ENCODE peak calls at places on chromosomes 11 and 22, in five cellular contexts. One of them, this sample, is unnamed.
A peak's percentile ranks its signal among the peaks of the same experiment; 100 is the strongest.

GRCh38 chr11:134412508-134413333 is 679 bp upstream of the B3GAT1 start:
- DNase-seq in transverse colon: peak; percentile 12
- DNase-seq in neural progenitor cell: peak; percentile 85
- DNase-seq in ovary: peak; percentile 46
- DNase-seq in A549: no peak
- DNase-seq in this sample: no peak

GRCh38 chr11:70202898-70203748 is at the start of gene FADD:
- DNase-seq in A549: peak; percentile 93
- DNase-seq in neural progenitor cell: peak; percentile 96
- DNase-seq in transverse colon: peak; percentile 94
- DNase-seq in ovary: peak; percentile 91
- DNase-seq in this sample: peak; percentile 89

GRCh38 chr11:105632316-105632715 is 22.4 kb downstream of the GRIA4 start:
- DNase-seq in transverse colon: no peak
- DNase-seq in ovary: no peak
- DNase-seq in neural progenitor cell: no peak
- DNase-seq in A549: no peak
- DNase-seq in this sample: no peak

GRCh38 chr11:10473371-10473770 is 18.3 kb downstream of the AMPD3 start:
- DNase-seq in transverse colon: no peak
- DNase-seq in ovary: no peak
- DNase-seq in neural progenitor cell: no peak
- DNase-seq in A549: no peak
- DNase-seq in this sample: no peak

GRCh38 chr11:5505363-5506048 is 4.3 kb downstream of the UBQLN3 start:
- DNase-seq in A549: no peak
- DNase-seq in ovary: no peak
- DNase-seq in neural progenitor cell: no peak
- DNase-seq in transverse colon: no peak
- DNase-seq in this sample: no peak

GRCh38 chr22:32761251-32761903 is 40.1 kb upstream of the TIMP3 start:
- DNase-seq in neural progenitor cell: no peak
- DNase-seq in ovary: no peak
- DNase-seq in transverse colon: no peak
- DNase-seq in A549: no peak
- DNase-seq in this sample: no peak

GRCh38 chr22:40123387-40123786 is 54.3 kb upstream of the TNRC6B start:
- DNase-seq in ovary: no peak
- DNase-seq in transverse colon: no peak
- DNase-seq in A549: no peak
- DNase-seq in neural progenitor cell: no peak
- DNase-seq in this sample: peak; percentile 47

GRCh38 chr11:19428206-19429001 is 187.7 kb upstream of the E2F8 start:
- DNase-seq in ovary: no peak
- DNase-seq in transverse colon: no peak
- DNase-seq in neural progenitor cell: peak; percentile 58
- DNase-seq in A549: peak; percentile 8
- DNase-seq in this sample: no peak

GRCh38 chr11:102226702-102227101 is 90.6 kb upstream of the BIRC3 start:
- DNase-seq in A549: no peak
- DNase-seq in ovary: no peak
- DNase-seq in neural progenitor cell: no peak
- DNase-seq in transverse colon: no peak
- DNase-seq in this sample: no peak

GRCh38 chr11:6925636-6926207 is 504 bp upstream of the ZNF215 start:
- DNase-seq in A549: no peak
- DNase-seq in ovary: no peak
- DNase-seq in neural progenitor cell: peak; percentile 42
- DNase-seq in transverse colon: no peak
- DNase-seq in this sample: no peak

GRCh38 chr11:119344291-119345010 is 2.1 kb downstream of the MFRP start:
- DNase-seq in neural progenitor cell: no peak
- DNase-seq in A549: no peak
- DNase-seq in ovary: no peak
- DNase-seq in transverse colon: no peak
- DNase-seq in this sample: no peak

GRCh38 chr11:81548123-81548522 is 1185.5 kb downstream of the FAM181B start:
- DNase-seq in ovary: no peak
- DNase-seq in transverse colon: no peak
- DNase-seq in neural progenitor cell: no peak
- DNase-seq in A549: no peak
- DNase-seq in this sample: no peak

GRCh38 chr22:30892286-30892685 is 76.3 kb downstream of the MORC2 start:
- DNase-seq in transverse colon: no peak
- DNase-seq in A549: no peak
- DNase-seq in neural progenitor cell: no peak
- DNase-seq in ovary: no peak
- DNase-seq in this sample: peak; percentile 1

GRCh38 chr11:133693110-133693509 is 152.2 kb downstream of the SPATA19 start:
- DNase-seq in A549: no peak
- DNase-seq in neural progenitor cell: no peak
- DNase-seq in ovary: no peak
- DNase-seq in transverse colon: no peak
- DNase-seq in this sample: peak; percentile 25

GRCh38 chr11:8814923-8815240 is 96.1 kb upstream of the AKIP1 start:
- DNase-seq in ovary: no peak
- DNase-seq in transverse colon: no peak
- DNase-seq in A549: no peak
- DNase-seq in neural progenitor cell: no peak
- DNase-seq in this sample: no peak

GRCh38 chr11:33835143-33835878 is 56.6 kb downstream of the LMO2 start:
- DNase-seq in transverse colon: no peak
- DNase-seq in A549: peak; percentile 69
- DNase-seq in ovary: no peak
- DNase-seq in neural progenitor cell: no peak
- DNase-seq in this sample: no peak

DNA sequence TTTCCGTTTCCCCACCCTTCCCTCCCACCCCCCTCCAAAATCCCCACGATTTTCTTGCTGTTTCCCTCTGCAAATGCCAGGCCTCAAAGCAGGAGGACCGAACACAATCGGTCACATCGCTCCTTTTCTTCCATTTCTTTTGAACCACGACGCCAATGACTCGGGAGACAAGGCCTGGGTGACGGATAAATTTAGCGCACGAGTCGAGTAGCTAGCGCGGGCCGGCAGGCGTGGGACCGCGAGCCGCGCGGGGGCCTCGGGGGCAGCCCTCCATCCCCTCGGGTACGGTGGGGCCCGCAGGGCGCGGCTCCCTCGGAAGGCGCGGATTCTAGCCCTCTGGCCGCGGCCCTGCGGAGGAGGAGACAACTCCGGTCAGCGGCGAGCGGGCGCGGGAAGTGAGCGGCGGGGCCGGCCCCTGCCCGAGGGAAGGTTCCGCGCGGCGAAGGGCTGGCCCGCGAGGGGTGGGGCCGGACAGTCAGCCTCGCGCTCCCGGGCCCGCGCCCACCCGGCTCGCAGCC is 413 bp downstream of the JOSD1 start:
- DNase-seq in A549: no peak
- DNase-seq in ovary: peak; percentile 80
- DNase-seq in transverse colon: peak; percentile 80
- DNase-seq in neural progenitor cell: peak; percentile 89
- DNase-seq in this sample: peak; percentile 74
- H3K4me1 ChIP-seq in A549: peaks cover 52% of the 10 kb centered on the region
- H3K4me1 ChIP-seq in ovary: peaks cover 14% of the 10 kb centered on the region
- H3K4me1 ChIP-seq in transverse colon: peaks cover 28% of the 10 kb centered on the region
- H3K4me1 ChIP-seq in neural progenitor cell: peaks cover 31% of the 10 kb centered on the region
- H3K4me1 ChIP-seq in this sample: peaks cover 68% of the 10 kb centered on the region

GRCh38 chr11:75463106-75463774 is 30.2 kb upstream of the KLHL35 start:
- DNase-seq in ovary: no peak
- DNase-seq in A549: no peak
- DNase-seq in transverse colon: no peak
- DNase-seq in neural progenitor cell: no peak
- DNase-seq in this sample: no peak

GRCh38 chr11:75467311-75467710 is 34.3 kb upstream of the KLHL35 start:
- DNase-seq in neural progenitor cell: no peak
- DNase-seq in ovary: no peak
- DNase-seq in A549: no peak
- DNase-seq in transverse colon: no peak
- DNase-seq in this sample: no peak

GRCh38 chr11:75461136-75461535 is 28.1 kb upstream of the KLHL35 start:
- DNase-seq in ovary: no peak
- DNase-seq in transverse colon: no peak
- DNase-seq in A549: no peak
- DNase-seq in neural progenitor cell: no peak
- DNase-seq in this sample: no peak

GRCh38 chr11:75465701-75466531 is 32.9 kb upstream of the KLHL35 start:
- DNase-seq in A549: no peak
- DNase-seq in neural progenitor cell: peak; percentile 64
- DNase-seq in ovary: no peak
- DNase-seq in transverse colon: no peak
- DNase-seq in this sample: no peak

DNA sequence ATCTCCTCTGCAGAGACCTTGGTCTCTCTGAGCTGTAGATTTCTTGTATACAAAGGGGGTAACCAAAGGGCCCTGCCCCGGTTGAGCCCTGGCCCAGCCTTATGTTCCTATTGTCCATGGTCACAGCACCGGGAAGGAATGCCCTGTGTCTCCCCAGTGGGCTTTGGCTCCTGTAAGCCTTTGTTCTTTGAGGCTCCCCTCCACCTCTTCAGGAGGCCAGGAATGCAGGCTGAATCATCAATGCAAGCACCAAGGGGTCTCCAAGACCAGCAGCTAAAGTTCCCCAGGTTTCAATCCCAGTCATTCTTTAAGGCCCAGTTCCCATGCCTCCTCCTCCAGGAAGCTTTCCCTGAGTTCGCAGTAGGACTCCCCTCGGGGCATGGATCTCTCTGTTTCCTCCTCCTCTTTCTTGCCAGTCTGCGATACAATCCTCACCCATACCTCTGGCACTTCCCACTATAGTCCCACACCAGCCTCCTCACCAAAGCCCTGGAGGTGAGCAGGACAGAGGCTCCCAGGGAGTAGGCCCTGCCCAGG is 29.2 kb upstream of the KLHL35 start:
- DNase-seq in neural progenitor cell: peak; percentile 86
- DNase-seq in A549: no peak
- DNase-seq in ovary: no peak
- DNase-seq in transverse colon: no peak
- DNase-seq in this sample: no peak
- H3K4me3 ChIP-seq in neural progenitor cell: no peak overlapping the region
- H3K4me3 ChIP-seq in A549: no peak overlapping the region
- H3K4me3 ChIP-seq in ovary: no peak overlapping the region
- H3K4me3 ChIP-seq in transverse colon: no peak overlapping the region
- H3K4me3 ChIP-seq in this sample: no peak overlapping the region

DNA sequence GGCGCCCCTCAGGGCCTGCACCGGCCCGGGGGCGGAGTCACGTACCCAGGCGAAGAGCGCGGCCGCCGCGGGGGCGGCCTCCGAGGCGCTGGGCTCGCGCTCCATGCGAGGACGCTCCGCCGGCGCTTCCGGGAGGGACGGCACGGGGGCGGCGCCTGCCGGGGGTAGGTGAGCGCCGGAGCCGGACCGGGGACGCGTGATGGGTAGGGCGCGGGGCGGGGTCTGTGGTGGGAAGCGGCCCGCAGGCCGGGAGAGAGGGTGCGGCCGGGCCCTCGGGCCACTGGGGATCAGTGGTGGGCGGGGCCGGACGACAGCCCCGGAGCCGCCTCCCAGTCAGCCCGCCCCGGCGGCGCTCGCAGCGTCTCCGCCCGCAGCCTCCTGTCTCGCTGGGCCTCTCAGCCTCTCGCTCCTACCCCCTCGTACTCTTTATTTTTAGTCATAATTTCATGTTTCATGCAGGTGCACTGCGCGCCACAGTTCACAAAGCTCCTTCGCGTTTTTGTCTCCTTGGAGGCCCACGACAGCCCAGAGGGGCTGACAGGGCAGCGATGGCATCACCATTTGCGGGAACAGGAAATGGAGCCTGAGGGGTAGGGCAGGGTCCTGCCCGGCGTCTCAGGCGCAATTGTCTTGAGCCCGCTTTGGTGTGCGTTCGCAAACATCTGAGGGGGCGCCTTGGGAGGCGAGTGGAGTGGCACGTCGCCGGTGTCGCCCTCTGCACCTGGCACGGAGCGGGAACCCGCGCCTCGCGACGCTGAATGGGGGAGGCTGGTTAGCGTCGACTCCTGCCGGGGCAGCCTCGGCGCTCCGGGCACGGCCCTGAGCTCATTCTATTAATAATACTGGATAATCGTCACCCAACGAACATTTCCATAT is at the start of gene SERGEF:
- DNase-seq in ovary: peak; percentile 92
- DNase-seq in neural progenitor cell: peak; percentile 98
- DNase-seq in transverse colon: peak; percentile 98
- DNase-seq in A549: peak; percentile 89
- DNase-seq in this sample: peak; percentile 94
- TF ChIP-seq CTCF in ovary: peak; percentile 48
- TF ChIP-seq CTCF in neural progenitor cell: no peak
- TF ChIP-seq CTCF in transverse colon: no peak
- TF ChIP-seq CTCF in A549: no peak
- TF ChIP-seq CTCF in this sample: peak; percentile 58

DNA sequence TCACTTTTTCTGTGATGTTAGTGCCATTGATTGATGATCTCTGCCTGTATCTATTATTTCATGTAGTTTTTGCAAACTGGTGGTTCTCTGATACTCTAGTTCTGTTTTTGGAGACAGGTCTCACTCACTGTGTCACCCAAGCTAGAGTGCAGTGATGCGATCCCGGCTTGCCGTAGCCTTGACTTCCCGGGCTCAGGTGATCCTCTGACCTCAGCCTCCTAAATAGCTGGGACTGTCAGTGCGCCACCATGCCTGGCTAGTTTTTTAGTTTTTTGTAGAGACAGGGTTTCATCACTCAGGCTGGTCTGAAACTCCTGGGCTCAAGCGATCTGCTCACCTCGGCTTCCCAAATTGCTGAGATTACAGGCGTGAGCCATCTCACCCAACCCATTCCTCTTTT is 16.4 kb downstream of the TEAD1 start:
- DNase-seq in A549: no peak
- DNase-seq in neural progenitor cell: no peak
- DNase-seq in transverse colon: no peak
- DNase-seq in ovary: no peak
- DNase-seq in this sample: no peak
- H3K4me1 ChIP-seq in A549: peaks cover 93% of the 10 kb centered on the region
- H3K4me1 ChIP-seq in neural progenitor cell: peaks cover 76% of the 10 kb centered on the region
- H3K4me1 ChIP-seq in transverse colon: peaks cover 40% of the 10 kb centered on the region
- H3K4me1 ChIP-seq in ovary: peaks cover 27% of the 10 kb centered on the region
- H3K4me1 ChIP-seq in this sample: peaks cover 99% of the 10 kb centered on the region

DNA sequence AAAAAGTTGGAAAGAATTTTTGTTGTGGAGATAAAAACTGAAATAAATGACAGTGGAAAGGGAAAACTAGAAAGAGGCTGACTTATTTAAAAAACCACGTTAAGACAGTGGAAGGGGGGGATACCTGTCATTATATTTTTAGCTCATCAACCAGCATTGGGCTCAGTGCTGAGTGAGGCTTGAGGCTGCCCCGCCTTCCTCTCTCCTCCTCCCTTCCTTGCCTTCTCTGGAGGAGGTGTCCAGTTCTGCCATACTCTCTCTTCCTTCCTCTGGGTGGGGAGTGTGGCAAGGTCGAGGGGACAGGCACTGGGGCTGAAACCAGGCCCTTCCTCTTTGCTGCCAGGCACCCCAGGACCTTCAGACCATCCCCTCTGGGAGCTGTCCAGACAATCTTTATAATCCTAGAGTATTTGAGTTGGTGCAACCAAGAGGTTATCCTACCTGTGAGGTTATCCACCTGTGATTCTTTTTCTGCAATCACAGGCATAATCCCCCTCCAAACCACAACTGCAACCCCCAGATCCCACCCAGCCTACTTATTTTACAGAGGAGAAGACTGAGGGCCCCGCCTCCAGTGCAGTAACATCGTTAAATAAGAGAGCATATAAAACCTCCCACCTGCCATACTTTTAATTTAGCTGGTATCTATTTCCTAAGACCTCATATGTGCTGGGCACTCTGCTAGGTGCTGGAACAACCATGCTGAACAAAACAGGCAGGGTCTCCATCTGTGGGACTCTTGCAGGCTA is 578.5 kb downstream of the BUD13 start:
- DNase-seq in transverse colon: no peak
- DNase-seq in A549: no peak
- DNase-seq in ovary: no peak
- DNase-seq in neural progenitor cell: no peak
- DNase-seq in this sample: no peak
- H3K4me3 ChIP-seq in transverse colon: peak overlapping the region; percentile 34
- H3K4me3 ChIP-seq in A549: no peak overlapping the region
- H3K4me3 ChIP-seq in ovary: peak overlapping the region; percentile 41
- H3K4me3 ChIP-seq in neural progenitor cell: peak overlapping the region; percentile 46
- H3K4me3 ChIP-seq in this sample: peak overlapping the region; percentile 65